ENCODE peak calls at places on chromosomes 5 and 9, in four cellular contexts. X, N, P and Q are unnamed samples.

GRCh38 chr5:11105706-11106105 is 344.7 kb upstream of the DAP start:
- DNase-seq in P (no peak), X (no peak), N (no peak), Q (no peak)

GRCh38 chr9:133354766-133355165 is 1.5 kb downstream of the SURF1 start:
- DNase-seq in P (no peak), N (no peak), X (no peak), Q (no peak)

GRCh38 chr5:149834246-149834855 is 104.2 kb downstream of the PPARGC1B start:
- DNase-seq in X (peak; percentile 25), P (peak; percentile 73), N (peak; percentile 91), Q (no peak)

GRCh38 chr5:56026863-56027300 is 32.1 kb upstream of the IL6ST start:
- DNase-seq in P (no peak), N (no peak), X (no peak), Q (no peak)

GRCh38 chr9:73805111-73805510 is 653.4 kb downstream of the ANXA1 start:
- DNase-seq in N (no peak), P (no peak), X (no peak), Q (no peak)

GRCh38 chr5:135547590-135548254 is 12.0 kb upstream of the NEUROG1 start:
- DNase-seq in N (no peak), X (no peak), P (no peak), Q (no peak)

GRCh38 chr9:19286634-19287188 is 56.2 kb downstream of the DENND4C start:
- DNase-seq in N (no peak), X (no peak), P (peak; percentile 29), Q (no peak)

GRCh38 chr5:103094737-103095136 is 25.2 kb downstream of the GIN1 start:
- DNase-seq in P (no peak), N (no peak), X (no peak), Q (no peak)

GRCh38 chr9:129174724-129175514 is 3.1 kb downstream of the IER5L start:
- DNase-seq in N (no peak), X (no peak), P (peak; percentile 84), Q (peak; percentile 94)

GRCh38 chr9:134602547-134603362 is 38.8 kb upstream of the COL5A1 start:
- DNase-seq in N (no peak), P (peak; percentile 26), X (no peak), Q (peak; percentile 91)

GRCh38 chr9:135764731-135765130 is 62.7 kb downstream of the KCNT1 start:
- DNase-seq in P (no peak), X (no peak), N (no peak), Q (no peak)

GRCh38 chr9:125409637-125410521 is 148.3 kb downstream of the GAPVD1 start:
- DNase-seq in P (no peak), N (peak; percentile 89), X (peak; percentile 15), Q (no peak)

GRCh38 chr5:175564716-175565115 is 86.4 kb downstream of the SFXN1 start:
- DNase-seq in P (no peak), X (no peak), N (no peak), Q (no peak)

GRCh38 chr5:127941646-127942045 is 141.9 kb upstream of the SLC12A2 start:
- DNase-seq in N (no peak), X (no peak), P (no peak), Q (no peak)

GRCh38 chr5:153860482-153860881 is 178.2 kb downstream of the FAM114A2 start:
- DNase-seq in P (no peak), X (no peak), N (no peak), Q (no peak)

GRCh38 chr9:18493361-18494015 is 19.5 kb downstream of the ADAMTSL1 start:
- DNase-seq in P (no peak), N (no peak), X (no peak), Q (no peak)

GRCh38 chr5:5483350-5483749 is 60.9 kb downstream of the ICE1 start:
- DNase-seq in P (no peak), X (no peak), N (no peak), Q (no peak)

GRCh38 chr5:103364074-103364473 is 105.5 kb downstream of the MACIR start:
- DNase-seq in P (no peak), N (no peak), X (no peak), Q (no peak)

GRCh38 chr5:133967715-133968056 is 739 bp downstream of the C5orf15 start:
- DNase-seq in N (no peak), P (no peak), X (peak; percentile 8), Q (no peak)

GRCh38 chr9:85899388-85899787 is 41.6 kb upstream of the NAA35 start:
- DNase-seq in X (no peak), P (no peak), N (no peak), Q (no peak)

GRCh38 chr5:33439905-33440481 is 772 bp upstream of the TARS1 start:
- DNase-seq in P (no peak), X (no peak), N (no peak), Q (no peak)

GRCh38 chr5:39106332-39106731 is 32.1 kb upstream of the RICTOR start:
- DNase-seq in P (no peak), X (no peak), N (peak; percentile 43), Q (no peak)

GRCh38 chr9:88746029-88746743 is 211.2 kb downstream of the NXNL2 start:
- DNase-seq in P (no peak), X (no peak), N (no peak), Q (no peak)

GRCh38 chr5:24621809-24622208 is 23.0 kb downstream of the CDH10 start:
- DNase-seq in P (peak; percentile 41), X (no peak), N (peak; percentile 46), Q (no peak)

GRCh38 chr5:59732806-59733205 is 160.7 kb downstream of the PDE4D start:
- DNase-seq in N (no peak), X (no peak), P (no peak), Q (no peak)

GRCh38 chr5:125081101-125081500 is 334.7 kb upstream of the ZNF608 start:
- DNase-seq in P (no peak), X (no peak), N (no peak), Q (no peak)

GRCh38 chr9:91253488-91253887 is 108.2 kb downstream of the AUH start:
- DNase-seq in N (peak; percentile 43), P (no peak), X (no peak), Q (no peak)

GRCh38 chr5:149403923-149404745 is 25.0 kb upstream of the IL17B start:
- DNase-seq in X (no peak), N (no peak), P (no peak), Q (peak; percentile 73)

GRCh38 chr9:105055922-105056321 is 128.0 kb upstream of the ABCA1 start:
- DNase-seq in X (no peak), P (no peak), N (no peak), Q (no peak)

GRCh38 chr5:175653763-175654162 is 4.1 kb upstream of the HRH2 start:
- DNase-seq in P (no peak), N (no peak), X (no peak), Q (no peak)

GRCh38 chr5:169554251-169554650 is 29.3 kb upstream of the SPDL1 start:
- DNase-seq in X (no peak), N (no peak), P (no peak), Q (no peak)

GRCh38 chr5:124000558-124000957 is 488.6 kb downstream of the CSNK1G3 start:
- DNase-seq in P (no peak), X (no peak), N (no peak), Q (no peak)

GRCh38 chr5:122323132-122323548 is 11.1 kb downstream of the SNCAIP start:
- DNase-seq in X (no peak), N (no peak), P (no peak), Q (no peak)

GRCh38 chr9:83536332-83536731 is 1.9 kb downstream of the FRMD3 start:
- DNase-seq in X (no peak), N (no peak), P (no peak), Q (no peak)
- H3K4me3 ChIP-seq in X (no peak overlapping the region), N (no peak overlapping the region), P (no peak overlapping the region), Q (no peak overlapping the region)

GRCh38 chr9:93582115-93582514 is 5.7 kb downstream of the PHF2 start:
- DNase-seq in N (no peak), P (peak; percentile 90), X (no peak), Q (no peak)
- H3K27ac ChIP-seq in N (no peak overlapping the region), P (peak overlapping the region; percentile 45), X (no peak overlapping the region), Q (no peak overlapping the region)

GRCh38 chr5:172223901-172224873 is 30.2 kb downstream of the EFCAB9 start:
- DNase-seq in X (no peak), P (no peak), N (no peak), Q (no peak)
- H3K4me3 ChIP-seq in X (no peak overlapping the region), P (no peak overlapping the region), N (no peak overlapping the region), Q (no peak overlapping the region)

DNA sequence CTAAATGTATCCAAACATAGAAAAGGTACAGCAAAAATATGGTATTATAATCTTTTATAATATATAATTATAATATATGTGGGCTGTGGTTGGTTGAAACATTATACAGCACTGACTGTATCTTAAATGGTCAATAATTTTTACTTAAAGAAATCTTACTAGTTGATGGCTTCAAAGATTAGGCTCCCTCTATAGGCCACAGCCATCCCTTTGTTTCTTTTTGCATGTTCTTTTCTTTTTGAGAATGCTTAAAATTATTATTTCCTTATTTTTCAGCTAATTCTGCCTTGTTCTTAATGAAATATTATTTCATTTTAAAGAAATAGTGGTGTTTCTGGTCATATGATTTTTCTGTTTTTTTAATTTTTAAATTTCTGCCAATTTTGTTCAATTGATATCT is 128.5 kb downstream of the MAST4 start:
- DNase-seq in N (no peak), X (no peak), P (no peak), Q (no peak)
- H3K27ac ChIP-seq in N (no peak overlapping the region), X (no peak overlapping the region), P (no peak overlapping the region), Q (no peak overlapping the region)

GRCh38 chr9:137479892-137480685 is 21.0 kb upstream of the NSMF start:
- DNase-seq in P (no peak), N (no peak), X (no peak), Q (no peak)

GRCh38 chr9:137484551-137485315 is 25.6 kb upstream of the NSMF start:
- DNase-seq in X (no peak), P (no peak), N (no peak), Q (no peak)

GRCh38 chr9:137479315-137479861 is 20.3 kb upstream of the NSMF start:
- DNase-seq in P (no peak), X (no peak), N (no peak), Q (no peak)

GRCh38 chr9:137480686-137481683 is 21.9 kb upstream of the NSMF start:
- DNase-seq in P (no peak), X (no peak), N (no peak), Q (no peak)

DNA sequence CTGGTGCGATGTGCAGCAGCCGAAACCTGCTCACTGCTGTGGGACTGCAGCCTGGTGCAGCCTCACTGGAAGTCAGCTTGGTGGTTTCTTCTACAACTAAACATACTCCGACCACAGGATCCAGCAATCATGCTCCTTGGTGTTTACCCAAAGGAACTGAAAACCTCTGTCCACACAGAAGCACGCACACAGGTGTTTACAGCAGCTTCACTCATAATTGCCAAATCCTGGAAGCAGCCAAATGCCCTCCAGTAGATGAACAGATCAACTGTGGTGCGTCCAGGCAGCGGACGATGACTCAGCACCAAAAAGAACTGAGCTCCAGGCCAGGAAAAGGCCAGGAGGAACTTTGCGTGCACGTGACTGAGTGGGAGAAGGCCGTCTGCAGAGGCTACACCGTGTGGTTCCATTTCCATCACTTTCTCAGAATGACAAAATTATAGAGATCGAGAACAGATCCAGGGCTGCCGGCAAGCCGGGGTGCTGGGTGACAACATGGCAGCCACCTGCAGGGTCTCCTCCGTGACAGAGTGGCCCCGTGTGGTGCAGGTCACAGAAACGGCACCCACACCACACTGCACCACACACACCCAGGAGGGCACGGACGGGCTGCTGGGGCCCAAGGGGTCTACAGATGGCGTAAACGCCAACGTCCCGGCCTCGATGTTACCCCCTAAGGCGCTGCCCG is 23.1 kb upstream of the NSMF start:
- DNase-seq in X (no peak), N (no peak), P (peak; percentile 41), Q (no peak)
- H3K4me3 ChIP-seq in X (no peak overlapping the region), N (no peak overlapping the region), P (no peak overlapping the region), Q (no peak overlapping the region)